ENCODE peak calls at places on chromosome 9, in ten cellular contexts. K is fibroblast of lung; G is lower lobe of right lung; A is CD8-positive, alpha-beta T cell; V is lung; U is hepatocyte; H is prostate gland; T is HCT116; E is SK-N-SH; M is right lobe of liver. X is an unnamed sample.
A peak's percentile ranks its signal among the peaks of the same experiment; 100 is the strongest.

GRCh38 chr9:95074632-95075269 is 242.8 kb downstream of the FANCC start:
- DNase-seq in K (no peak), G (no peak), A (no peak), V (no peak), U (no peak), H (no peak), T (no peak), E (no peak), M (no peak), X (no peak)

GRCh38 chr9:32955655-32956478 is 45.6 kb downstream of the APTX start:
- DNase-seq in K (no peak), G (no peak), A (no peak), V (no peak), U (no peak), H (no peak), T (no peak), E (peak; percentile 25), M (peak; percentile 32), X (no peak)

GRCh38 chr9:121463026-121463827 is 36.4 kb downstream of the GGTA1 start:
- DNase-seq in K (peak; percentile 23), G (peak; percentile 61), A (no peak), V (peak; percentile 51), U (peak; percentile 39), H (no peak), T (peak; percentile 6), E (peak; percentile 62), M (peak; percentile 35), X (peak; percentile 62)

GRCh38 chr9:92655366-92655765 is 14.6 kb downstream of the IPPK start:
- DNase-seq in K (no peak), G (no peak), A (no peak), V (no peak), U (no peak), H (no peak), T (no peak), E (no peak), M (no peak), X (no peak)

GRCh38 chr9:88916875-88917274 is 74.4 kb upstream of the S1PR3 start:
- DNase-seq in K (no peak), G (no peak), A (no peak), V (no peak), U (no peak), H (no peak), T (no peak), E (no peak), M (no peak), X (no peak)

GRCh38 chr9:21995652-21996275 is 1.2 kb downstream of the CDKN2B-AS1 start:
- DNase-seq in K (peak; percentile 65), G (peak; percentile 72), A (peak; percentile 22), V (peak; percentile 36), U (peak; percentile 59), H (no peak), T (no peak), E (peak; percentile 68), M (peak; percentile 74), X (peak; percentile 32)

GRCh38 chr9:123523828-123524227 is 167.8 kb downstream of the CRB2 start:
- DNase-seq in K (no peak), G (no peak), A (no peak), V (no peak), U (no peak), H (no peak), T (no peak), E (no peak), M (no peak), X (no peak)

GRCh38 chr9:100865111-100865510 is 163.4 kb upstream of the PLPPR1 start:
- DNase-seq in K (no peak), G (no peak), A (no peak), V (no peak), U (no peak), H (no peak), T (no peak), E (no peak), M (no peak), X (no peak)

GRCh38 chr9:92808726-92809451 is 44.3 kb upstream of the BICD2 start:
- DNase-seq in K (peak; percentile 79), G (peak; percentile 80), A (peak; percentile 43), V (peak; percentile 42), U (peak; percentile 91), H (peak; percentile 40), T (peak; percentile 68), E (peak; percentile 86), M (peak; percentile 70), X (peak; percentile 76)

GRCh38 chr9:134604834-134605233 is 36.8 kb upstream of the COL5A1 start:
- DNase-seq in K (no peak), G (peak; percentile 45), A (no peak), V (no peak), U (no peak), H (no peak), T (no peak), E (no peak), M (no peak), X (peak; percentile 6)

GRCh38 chr9:103037508-103038477 is 42.7 kb downstream of the CYLC2 start:
- DNase-seq in K (peak; percentile 11), G (no peak), A (no peak), V (no peak), U (peak; percentile 19), H (no peak), T (no peak), E (no peak), M (no peak), X (peak; percentile 88)

GRCh38 chr9:131757549-131757948 is 17.7 kb upstream of the RAPGEF1 start:
- DNase-seq in K (no peak), G (no peak), A (no peak), V (no peak), U (no peak), H (no peak), T (no peak), E (no peak), M (no peak), X (no peak)

GRCh38 chr9:21813575-21814473 is 11.4 kb downstream of the MTAP start:
- DNase-seq in K (peak; percentile 78), G (peak; percentile 54), A (peak; percentile 52), V (peak; percentile 68), U (peak; percentile 91), H (peak; percentile 82), T (peak; percentile 69), E (peak; percentile 52), M (no peak), X (peak; percentile 65)

GRCh38 chr9:133855802-133856592 is 117.8 kb upstream of the SARDH start:
- DNase-seq in K (peak; percentile 52), G (peak; percentile 76), A (peak; percentile 1), V (peak; percentile 69), U (peak; percentile 89), H (no peak), T (no peak), E (no peak), M (peak; percentile 82), X (no peak)

GRCh38 chr9:83197611-83198010 is 134.7 kb upstream of the RASEF start:
- DNase-seq in K (no peak), G (no peak), A (no peak), V (no peak), U (no peak), H (no peak), T (no peak), E (no peak), M (no peak), X (peak; percentile 42)

GRCh38 chr9:79026311-79026710 is 545.5 kb upstream of the TLE4 start:
- DNase-seq in K (peak; percentile 34), G (no peak), A (no peak), V (no peak), U (no peak), H (no peak), T (no peak), E (no peak), M (no peak), X (no peak)

GRCh38 chr9:755454-756381 is 85.8 kb upstream of the DMRT1 start:
- DNase-seq in K (peak; percentile 96), G (no peak), A (no peak), V (no peak), U (peak; percentile 24), H (no peak), T (peak; percentile 40), E (no peak), M (no peak), X (no peak)

GRCh38 chr9:76876098-76876497 is 29.8 kb downstream of the PRUNE2 start:
- DNase-seq in K (peak; percentile 46), G (no peak), A (no peak), V (no peak), U (no peak), H (no peak), T (no peak), E (no peak), M (no peak), X (no peak)

DNA sequence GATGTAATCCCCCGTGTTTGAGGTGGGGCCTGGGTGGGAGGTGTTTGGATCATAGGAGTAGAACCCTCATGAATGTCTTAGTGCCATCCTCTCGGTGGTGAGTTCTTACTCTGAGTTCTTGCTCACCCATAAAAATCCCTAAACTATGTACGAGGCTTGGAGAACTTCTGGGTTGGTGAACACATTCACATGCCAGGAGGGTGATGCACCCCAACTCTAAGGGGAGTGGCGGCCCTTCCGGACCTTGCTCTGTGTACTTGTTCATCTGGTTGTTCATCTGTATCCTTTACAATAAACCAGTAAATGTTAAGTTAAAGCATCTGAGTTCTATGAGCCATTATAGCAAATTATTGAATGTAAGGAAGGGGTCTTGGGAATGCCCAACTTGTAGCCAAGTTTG is 36.0 kb upstream of the RIC1 start:
- DNase-seq in K (no peak), G (no peak), A (no peak), V (no peak), U (no peak), H (no peak), T (no peak), E (no peak), M (no peak), X (no peak)
- H3K4me1 ChIP-seq in K (no peaks in the 10 kb centered on the region), G (peaks cover 8% of the 10 kb centered on the region), A (no peaks in the 10 kb centered on the region), V (no peaks in the 10 kb centered on the region), U (no peaks in the 10 kb centered on the region), H (no peaks in the 10 kb centered on the region), T (no peaks in the 10 kb centered on the region), E (no peaks in the 10 kb centered on the region), M (no peaks in the 10 kb centered on the region), X (peaks cover 3% of the 10 kb centered on the region)

GRCh38 chr9:112711050-112711689 is 6.7 kb downstream of the INIP start:
- DNase-seq in K (peak; percentile 41), G (no peak), A (no peak), V (no peak), U (peak; percentile 59), H (no peak), T (no peak), E (peak; percentile 38), M (no peak), X (peak; percentile 27)
- TF ChIP-seq CTCF in K (peak; percentile 73), G (peak; percentile 37), A (no peak), V (peak; percentile 12), U (peak; percentile 65), H (no peak), T (peak; percentile 49), E (peak; percentile 70), M (peak; percentile 63), X (peak; percentile 83)

GRCh38 chr9:90836396-90837080 is 34.9 kb downstream of the SYK start:
- DNase-seq in K (no peak), G (no peak), A (no peak), V (no peak), U (no peak), H (no peak), T (no peak), E (no peak), M (no peak), X (no peak)
- H3K4me1 ChIP-seq in K (no peaks in the 10 kb centered on the region), G (peaks cover 7% of the 10 kb centered on the region), A (no peaks in the 10 kb centered on the region), V (no peaks in the 10 kb centered on the region), U (no peaks in the 10 kb centered on the region), H (no peaks in the 10 kb centered on the region), T (no peaks in the 10 kb centered on the region), E (no peaks in the 10 kb centered on the region), M (no peaks in the 10 kb centered on the region), X (no peaks in the 10 kb centered on the region)

DNA sequence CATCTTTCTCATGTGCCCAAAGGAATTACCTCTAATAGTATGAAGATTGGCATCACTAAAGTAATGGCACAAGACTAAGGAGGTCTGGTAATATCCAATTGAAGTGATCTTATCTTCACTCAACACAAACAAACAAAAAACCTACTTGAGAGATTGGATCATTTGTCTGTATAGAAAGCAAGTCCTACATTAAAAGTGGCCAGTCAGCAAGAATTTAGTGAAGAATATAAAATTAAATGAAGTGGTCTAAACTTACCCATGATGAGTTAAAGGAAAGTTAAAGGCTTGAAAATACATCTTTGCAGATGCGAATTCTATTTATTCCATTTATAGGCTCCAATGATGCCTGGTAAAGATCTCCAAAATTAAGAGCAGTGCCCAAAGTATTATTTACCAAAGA is 350.3 kb upstream of the PCSK5 start:
- DNase-seq in K (no peak), G (no peak), A (no peak), V (no peak), U (no peak), H (no peak), T (no peak), E (no peak), M (no peak), X (no peak)
- TF ChIP-seq CTCF in K (no peak), G (no peak), A (no peak), V (no peak), U (no peak), H (no peak), T (no peak), E (no peak), M (no peak), X (no peak)

X was measured in BE2C.